ENCODE peak calls at places on chromosome 19, in five cellular contexts. B is esophagus muscularis mucosa; T is PC-3; V is stimulated activated effector memory CD8-positive, alpha-beta T cell treated with anti-CD3 and anti-CD28 coated beads, Interleukin-12 subunit alpha, Interleukin-12 subunit beta, amount 100 ng/mL, for 72 hours; W is A172. F is an unnamed sample.
A peak's percentile ranks its signal among the peaks of the same experiment; 100 is the strongest.

GRCh38 chr19:45171211-45171623 is 6.8 kb downstream of the TRAPPC6A start:
- DNase-seq in B (no peak), T (no peak), V (no peak), W (no peak), F (no peak)

GRCh38 chr19:4007836-4008539 is 452 bp downstream of the PIAS4 start:
- DNase-seq in B (no peak), T (no peak), V (peak; percentile 63), W (no peak), F (no peak)

GRCh38 chr19:1864480-1865171 is 1.2 kb upstream of the KLF16 start:
- DNase-seq in B (no peak), T (peak; percentile 44), V (peak; percentile 85), W (peak; percentile 50), F (no peak)

GRCh38 chr19:56974554-56975207 is 134.2 kb upstream of the PEG3 start:
- DNase-seq in B (no peak), T (no peak), V (no peak), W (no peak), F (no peak)

GRCh38 chr19:49881672-49882394 is 4.3 kb downstream of the TBC1D17 start:
- DNase-seq in B (no peak), T (peak; percentile 20), V (no peak), W (no peak), F (no peak)

GRCh38 chr19:49261602-49262001 is 63.4 kb downstream of the SLC6A16 start:
- DNase-seq in B (no peak), T (no peak), V (no peak), W (no peak), F (no peak)

GRCh38 chr19:7772752-7773291 is 9.8 kb downstream of the CLEC4M start:
- DNase-seq in B (no peak), T (no peak), V (peak; percentile 67), W (peak; percentile 68), F (no peak)

GRCh38 chr19:44748426-44749254 is at the start of gene BCL3:
- DNase-seq in B (no peak), T (peak; percentile 67), V (peak; percentile 87), W (peak; percentile 46), F (no peak)

GRCh38 chr19:2080336-2080988 is 15.7 kb downstream of the MOB3A start:
- DNase-seq in B (no peak), T (no peak), V (no peak), W (no peak), F (no peak)

GRCh38 chr19:9786342-9786741 is 17.8 kb upstream of the ZNF846 start:
- DNase-seq in B (no peak), T (no peak), V (no peak), W (no peak), F (no peak)

GRCh38 chr19:46984077-46985010 is 35.3 kb upstream of the NPAS1 start:
- DNase-seq in B (no peak), T (peak; percentile 38), V (no peak), W (peak; percentile 60), F (no peak)

F was measured in vagina.